ENCODE peak calls at places on chromosomes 3 and 15, in four cellular contexts. P is A549, F is mucosa of descending colon, D is PC-3. O is an unnamed sample.

GRCh38 chr3:182760576-182761164 is 32.6 kb upstream of the ATP11B start:
- DNase-seq in F (peak; percentile 61), D (no peak), P (no peak), O (no peak)

GRCh38 chr3:31941230-31941632 is 39.8 kb downstream of the OSBPL10 start:
- DNase-seq in D (no peak), F (no peak), P (peak; percentile 61), O (no peak)

GRCh38 chr3:183116051-183116614 is 16.8 kb upstream of the MCCC1 start:
- DNase-seq in P (peak; percentile 48), D (peak; percentile 48), F (peak; percentile 83), O (no peak)

GRCh38 chr3:65178703-65179102 is 490.9 kb upstream of the ADAMTS9 start:
- DNase-seq in P (no peak), D (no peak), F (no peak), O (no peak)

GRCh38 chr15:69499521-69500201 is 47.0 kb downstream of the RPLP1 start:
- DNase-seq in P (no peak), D (no peak), F (no peak), O (no peak)

GRCh38 chr15:49438970-49439631 is 16.1 kb downstream of the FGF7 start:
- DNase-seq in P (no peak), F (peak; percentile 23), D (no peak), O (peak; percentile 50)

GRCh38 chr3:117059054-117059989 is 349.7 kb downstream of the TUSC7 start:
- DNase-seq in P (peak; percentile 47), D (peak; percentile 34), F (no peak), O (no peak)

GRCh38 chr3:124620600-124621063 is 109.6 kb upstream of the UMPS start:
- DNase-seq in F (peak; percentile 46), P (peak; percentile 63), D (no peak), O (peak; percentile 47)

GRCh38 chr3:131033480-131034080 is 6.9 kb downstream of the NEK11 start:
- DNase-seq in P (peak; percentile 40), D (peak; percentile 79), F (no peak), O (no peak)

GRCh38 chr15:72368895-72369294 is 6.9 kb downstream of the HEXA start:
- DNase-seq in D (no peak), P (no peak), F (no peak), O (no peak)

GRCh38 chr15:40352221-40352901 is 1.5 kb downstream of the PHGR1 start:
- DNase-seq in P (no peak), D (no peak), F (peak; percentile 46), O (no peak)

GRCh38 chr15:40355976-40356585 is 1.9 kb upstream of the DISP2 start:
- DNase-seq in P (no peak), F (peak; percentile 28), D (no peak), O (no peak)

GRCh38 chr15:40357246-40357645 is 773 bp upstream of the DISP2 start:
- DNase-seq in D (no peak), F (peak; percentile 70), P (no peak), O (no peak)

GRCh38 chr15:40353697-40354096 is 2.9 kb downstream of the PHGR1 start:
- DNase-seq in F (peak; percentile 81), P (no peak), D (no peak), O (no peak)

GRCh38 chr15:40354408-40355171 is 3.4 kb upstream of the DISP2 start:
- DNase-seq in F (peak; percentile 46), P (no peak), D (peak; percentile 39), O (no peak)
- H3K4me3 ChIP-seq in F (no peak overlapping the region), P (no peak overlapping the region), D (no peak overlapping the region), O (no peak overlapping the region)

GRCh38 chr3:144963810-144964209 is 992.2 kb downstream of the DIPK2A start:
- DNase-seq in F (no peak), P (no peak), D (no peak), O (no peak)

GRCh38 chr3:144966560-144966959 is 994.9 kb downstream of the DIPK2A start:
- DNase-seq in P (no peak), F (no peak), D (no peak), O (no peak)

DNA sequence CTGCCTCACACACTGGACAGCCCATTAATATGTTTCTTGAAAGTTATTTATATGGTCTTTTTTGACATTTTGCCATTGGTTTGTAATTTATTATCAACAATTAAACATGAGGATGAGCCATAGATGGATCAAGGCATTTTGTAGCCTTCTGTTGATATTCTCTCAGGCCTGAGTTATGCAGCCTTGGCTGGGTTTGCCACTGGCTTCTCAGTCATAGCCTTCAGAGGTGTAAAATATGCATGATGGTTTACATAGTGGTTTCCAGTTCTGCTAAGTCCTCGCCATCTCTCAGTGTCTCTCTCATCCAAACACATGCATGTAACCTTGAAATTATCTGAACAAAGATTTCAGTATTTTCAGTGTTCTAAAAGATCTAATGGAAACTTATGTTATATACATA is 997.3 kb downstream of the DIPK2A start:
- DNase-seq in F (no peak), P (no peak), D (no peak), O (peak; percentile 23)
- H3K9me3 ChIP-seq in F (peaks cover 5% of the 10 kb centered on the region), P (peaks cover 2% of the 10 kb centered on the region), D (no peaks in the 10 kb centered on the region), O (no peaks in the 10 kb centered on the region)

DNA sequence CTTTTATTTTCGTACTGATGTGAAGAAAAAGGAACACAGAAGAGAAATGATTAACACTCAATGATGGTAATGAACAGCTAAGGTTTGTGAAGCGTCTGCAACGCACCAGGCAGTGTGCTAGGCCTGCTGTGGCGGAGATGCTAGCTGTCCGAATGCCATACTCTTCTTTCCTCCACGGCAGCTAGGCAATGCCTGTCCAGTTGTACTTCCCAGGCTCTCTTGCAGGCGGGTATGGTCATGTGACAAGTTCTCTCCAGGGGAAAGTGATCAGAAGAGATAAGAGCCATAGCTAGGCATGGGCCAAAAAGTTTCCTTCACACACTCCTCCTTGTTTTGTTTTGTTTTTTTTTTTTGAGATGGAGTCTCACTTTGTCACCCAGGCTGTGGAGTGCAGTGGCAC is 6.7 kb downstream of the TADA3 start:
- DNase-seq in D (no peak), P (no peak), F (no peak), O (no peak)
- H3K4me3 ChIP-seq in D (no peak overlapping the region), P (no peak overlapping the region), F (no peak overlapping the region), O (no peak overlapping the region)

GRCh38 chr3:137772231-137772617 is 8.1 kb downstream of the SOX14 start:
- DNase-seq in F (no peak), P (no peak), D (no peak), O (no peak)
- H3K9me3 ChIP-seq in F (no peaks in the 10 kb centered on the region), P (no peaks in the 10 kb centered on the region), D (no peaks in the 10 kb centered on the region), O (no peaks in the 10 kb centered on the region)

GRCh38 chr3:147394168-147394941 is 12.0 kb downstream of the ZIC4 start:
- DNase-seq in D (no peak), P (no peak), F (no peak), O (peak; percentile 81)
- H3K4me3 ChIP-seq in D (no peak overlapping the region), P (no peak overlapping the region), F (no peak overlapping the region), O (peak overlapping the region; percentile 83)

DNA sequence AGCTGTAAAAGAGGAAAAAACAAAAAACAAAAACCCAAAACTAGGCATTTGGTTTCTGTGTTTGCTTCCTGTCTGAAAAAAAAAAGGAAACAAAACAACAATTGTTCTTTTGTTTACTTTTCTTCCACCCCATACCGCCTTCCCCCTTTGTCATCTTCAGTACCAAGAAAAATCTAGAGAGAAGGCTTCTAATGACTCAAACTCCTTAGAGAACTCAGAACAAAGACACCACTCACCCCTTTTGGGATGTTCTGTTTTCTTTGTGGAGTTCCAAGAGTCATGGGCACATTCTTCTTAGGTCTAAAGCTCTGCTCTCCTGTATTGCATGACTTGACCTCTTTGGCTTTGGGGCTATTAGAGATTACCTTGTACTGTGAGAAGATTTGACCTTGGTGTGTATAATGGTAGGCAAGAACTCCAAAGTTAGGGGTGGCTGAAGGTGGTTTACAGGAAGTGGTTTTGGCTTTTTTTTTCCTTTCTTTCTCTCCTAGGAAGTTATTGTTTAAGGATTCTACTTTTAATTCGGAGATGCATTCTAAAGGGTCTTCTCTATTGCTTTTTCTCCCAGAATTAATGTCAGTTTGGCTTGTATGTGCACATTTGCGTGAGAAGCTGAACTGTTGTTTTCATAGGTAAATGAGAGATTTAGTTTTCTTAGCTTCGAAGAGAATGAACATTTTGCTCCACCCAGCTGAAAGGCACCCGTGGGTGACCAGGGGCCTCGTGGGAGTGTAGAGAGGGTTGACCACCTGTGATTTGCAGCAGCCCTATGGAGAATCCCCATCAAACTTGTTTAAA is 39.5 kb upstream of the ZBTB20 start:
- DNase-seq in P (no peak), F (no peak), D (no peak), O (no peak)
- H3K9me3 ChIP-seq in P (no peaks in the 10 kb centered on the region), F (peaks cover 9% of the 10 kb centered on the region), D (no peaks in the 10 kb centered on the region), O (no peaks in the 10 kb centered on the region)